ENCODE peak calls at places on chromosomes 11 and 22, in eight cellular contexts. One of them, this sample, is unnamed. For H3K36me3, the result is how much of the 10 kb centered on the place peaks cover.

GRCh38 chr22:42959472-42960145 is 55.3 kb downstream of the PACSIN2 start:
- DNase-seq in HCT116: no peak
- DNase-seq in testis: no peak
- DNase-seq in suprapubic skin: peak
- DNase-seq in adrenal gland: peak
- DNase-seq in esophagus muscularis mucosa: no peak
- DNase-seq in ovary: no peak
- DNase-seq in HepG2: peak
- DNase-seq in this sample: peak

GRCh38 chr22:36134167-36134566 is 26.4 kb downstream of the APOL3 start:
- DNase-seq in HCT116: no peak
- DNase-seq in testis: no peak
- DNase-seq in suprapubic skin: no peak
- DNase-seq in adrenal gland: no peak
- DNase-seq in esophagus muscularis mucosa: no peak
- DNase-seq in ovary: no peak
- DNase-seq in HepG2: no peak
- DNase-seq in this sample: no peak

GRCh38 chr11:87659807-87660206 is 515.4 kb downstream of the RAB38 start:
- DNase-seq in HCT116: no peak
- DNase-seq in testis: no peak
- DNase-seq in suprapubic skin: no peak
- DNase-seq in adrenal gland: no peak
- DNase-seq in esophagus muscularis mucosa: no peak
- DNase-seq in ovary: no peak
- DNase-seq in HepG2: no peak
- DNase-seq in this sample: no peak

GRCh38 chr22:23236026-23236425 is 55.7 kb downstream of the BCR start:
- DNase-seq in HCT116: no peak
- DNase-seq in testis: no peak
- DNase-seq in suprapubic skin: no peak
- DNase-seq in adrenal gland: no peak
- DNase-seq in esophagus muscularis mucosa: no peak
- DNase-seq in ovary: no peak
- DNase-seq in HepG2: no peak
- DNase-seq in this sample: no peak

GRCh38 chr11:128735935-128736610 is 42.2 kb downstream of the FLI1 start:
- DNase-seq in HCT116: no peak
- DNase-seq in testis: no peak
- DNase-seq in suprapubic skin: no peak
- DNase-seq in adrenal gland: no peak
- DNase-seq in esophagus muscularis mucosa: no peak
- DNase-seq in ovary: no peak
- DNase-seq in HepG2: no peak
- DNase-seq in this sample: no peak

GRCh38 chr22:41003041-41003440 is 51.9 kb downstream of the RBX1 start:
- DNase-seq in HCT116: no peak
- DNase-seq in testis: no peak
- DNase-seq in suprapubic skin: no peak
- DNase-seq in adrenal gland: no peak
- DNase-seq in esophagus muscularis mucosa: no peak
- DNase-seq in ovary: no peak
- DNase-seq in HepG2: peak
- DNase-seq in this sample: peak

GRCh38 chr22:45671051-45671782 is 417 bp upstream of the ATXN10 start:
- DNase-seq in HCT116: no peak
- DNase-seq in testis: peak
- DNase-seq in suprapubic skin: peak
- DNase-seq in adrenal gland: no peak
- DNase-seq in esophagus muscularis mucosa: no peak
- DNase-seq in ovary: peak
- DNase-seq in HepG2: no peak
- DNase-seq in this sample: no peak

GRCh38 chr11:66497206-66497605 is 13.2 kb upstream of the BBS1 start:
- DNase-seq in HCT116: no peak
- DNase-seq in testis: no peak
- DNase-seq in suprapubic skin: no peak
- DNase-seq in adrenal gland: no peak
- DNase-seq in esophagus muscularis mucosa: no peak
- DNase-seq in ovary: no peak
- DNase-seq in HepG2: no peak
- DNase-seq in this sample: no peak

GRCh38 chr22:20728523-20729190 is 45.3 kb upstream of the SERPIND1 start:
- DNase-seq in HCT116: no peak
- DNase-seq in testis: no peak
- DNase-seq in suprapubic skin: no peak
- DNase-seq in adrenal gland: no peak
- DNase-seq in esophagus muscularis mucosa: no peak
- DNase-seq in ovary: no peak
- DNase-seq in HepG2: no peak
- DNase-seq in this sample: no peak

GRCh38 chr11:44334356-44335004 is 24.5 kb upstream of the ALX4 start:
- DNase-seq in HCT116: no peak
- DNase-seq in testis: no peak
- DNase-seq in suprapubic skin: no peak
- DNase-seq in adrenal gland: no peak
- DNase-seq in esophagus muscularis mucosa: no peak
- DNase-seq in ovary: no peak
- DNase-seq in HepG2: no peak
- DNase-seq in this sample: no peak

GRCh38 chr11:68312117-68312779 is at the start of gene LRP5:
- DNase-seq in HCT116: no peak
- DNase-seq in testis: no peak
- DNase-seq in suprapubic skin: no peak
- DNase-seq in adrenal gland: no peak
- DNase-seq in esophagus muscularis mucosa: no peak
- DNase-seq in ovary: peak
- DNase-seq in HepG2: no peak
- DNase-seq in this sample: no peak

GRCh38 chr22:27670701-27671412 is 130.7 kb downstream of the MN1 start:
- DNase-seq in HCT116: peak
- DNase-seq in testis: peak
- DNase-seq in suprapubic skin: no peak
- DNase-seq in adrenal gland: peak
- DNase-seq in esophagus muscularis mucosa: no peak
- DNase-seq in ovary: no peak
- DNase-seq in HepG2: peak
- DNase-seq in this sample: peak

GRCh38 chr11:99171330-99171729 is 150.6 kb downstream of the CNTN5 start:
- DNase-seq in HCT116: no peak
- DNase-seq in testis: no peak
- DNase-seq in suprapubic skin: no peak
- DNase-seq in adrenal gland: no peak
- DNase-seq in esophagus muscularis mucosa: no peak
- DNase-seq in ovary: no peak
- DNase-seq in HepG2: no peak
- DNase-seq in this sample: no peak

GRCh38 chr11:132114185-132114584 is 743.8 kb downstream of the NTM start:
- DNase-seq in HCT116: no peak
- DNase-seq in testis: peak
- DNase-seq in suprapubic skin: no peak
- DNase-seq in adrenal gland: peak
- DNase-seq in esophagus muscularis mucosa: no peak
- DNase-seq in ovary: no peak
- DNase-seq in HepG2: no peak
- DNase-seq in this sample: no peak

GRCh38 chr22:19096555-19096954 is 25.7 kb downstream of the DGCR2 start:
- DNase-seq in HCT116: no peak
- DNase-seq in testis: no peak
- DNase-seq in suprapubic skin: no peak
- DNase-seq in adrenal gland: no peak
- DNase-seq in esophagus muscularis mucosa: no peak
- DNase-seq in ovary: no peak
- DNase-seq in HepG2: no peak
- DNase-seq in this sample: no peak

GRCh38 chr11:78078218-78079167 is 1.2 kb downstream of the NDUFC2 start:
- DNase-seq in HCT116: no peak
- DNase-seq in testis: no peak
- DNase-seq in suprapubic skin: no peak
- DNase-seq in adrenal gland: no peak
- DNase-seq in esophagus muscularis mucosa: no peak
- DNase-seq in ovary: no peak
- DNase-seq in HepG2: no peak
- DNase-seq in this sample: no peak

GRCh38 chr11:19558189-19558986 is 154.2 kb upstream of the NAV2 start:
- DNase-seq in HCT116: no peak
- DNase-seq in testis: no peak
- DNase-seq in suprapubic skin: no peak
- DNase-seq in adrenal gland: no peak
- DNase-seq in esophagus muscularis mucosa: no peak
- DNase-seq in ovary: no peak
- DNase-seq in HepG2: no peak
- DNase-seq in this sample: no peak

DNA sequence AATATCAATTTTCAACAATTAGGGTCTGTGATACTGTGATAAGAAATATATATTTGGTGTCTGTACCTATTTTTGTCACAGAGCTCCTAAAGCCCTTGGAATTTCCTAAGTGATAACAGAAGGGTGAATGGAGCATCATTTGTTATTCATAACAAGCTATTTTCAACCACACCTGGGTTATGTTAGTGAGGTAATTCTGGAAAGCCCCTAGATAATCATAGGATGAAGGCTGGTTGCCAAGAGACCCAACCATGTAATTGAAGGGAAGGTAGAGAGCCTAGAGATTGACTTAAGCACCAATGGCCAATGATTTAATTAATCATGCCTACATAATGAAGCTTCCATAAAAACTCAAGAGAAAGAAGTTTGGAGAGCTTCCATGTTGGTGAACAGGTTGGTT is 109.4 kb downstream of the KIF18A start:
- DNase-seq in HCT116: no peak
- DNase-seq in testis: no peak
- DNase-seq in suprapubic skin: no peak
- DNase-seq in adrenal gland: no peak
- DNase-seq in esophagus muscularis mucosa: no peak
- DNase-seq in ovary: no peak
- DNase-seq in HepG2: no peak
- DNase-seq in this sample: no peak
- H3K4me3 ChIP-seq in HCT116: no peak
- H3K4me3 ChIP-seq in testis: no peak
- H3K4me3 ChIP-seq in suprapubic skin: no peak
- H3K4me3 ChIP-seq in adrenal gland: no peak
- H3K4me3 ChIP-seq in esophagus muscularis mucosa: no peak
- H3K4me3 ChIP-seq in ovary: no peak
- H3K4me3 ChIP-seq in HepG2: no peak
- H3K4me3 ChIP-seq in this sample: no peak

DNA sequence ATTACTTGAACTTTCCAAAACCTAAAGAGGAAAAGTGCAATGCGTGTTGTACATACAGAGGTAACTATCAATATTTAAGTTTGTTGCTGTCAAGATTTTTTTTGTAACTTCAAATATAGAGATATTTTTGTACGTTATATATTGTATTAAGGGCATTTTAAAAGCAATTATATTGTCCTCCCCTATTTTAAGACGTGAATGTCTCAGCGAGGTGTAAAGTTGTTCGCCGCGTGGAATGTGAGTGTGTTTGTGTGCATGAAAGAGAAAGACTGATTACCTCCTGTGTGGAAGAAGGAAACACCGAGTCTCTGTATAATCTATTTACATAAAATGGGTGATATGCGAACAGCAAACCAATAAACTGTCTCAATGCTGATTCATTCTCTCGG is 2.1 kb downstream of the ADM start:
- DNase-seq in HCT116: no peak
- DNase-seq in testis: no peak
- DNase-seq in suprapubic skin: no peak
- DNase-seq in adrenal gland: no peak
- DNase-seq in esophagus muscularis mucosa: no peak
- DNase-seq in ovary: no peak
- DNase-seq in HepG2: peak
- DNase-seq in this sample: no peak
- TF ChIP-seq POLR2A in HCT116: no peak
- TF ChIP-seq POLR2A in testis: no peak
- TF ChIP-seq POLR2A in suprapubic skin: no peak
- TF ChIP-seq POLR2A in adrenal gland: no peak
- TF ChIP-seq POLR2A in esophagus muscularis mucosa: no peak
- TF ChIP-seq POLR2A in ovary: no peak
- TF ChIP-seq POLR2A in HepG2: no peak
- TF ChIP-seq POLR2A in this sample: no peak

DNA sequence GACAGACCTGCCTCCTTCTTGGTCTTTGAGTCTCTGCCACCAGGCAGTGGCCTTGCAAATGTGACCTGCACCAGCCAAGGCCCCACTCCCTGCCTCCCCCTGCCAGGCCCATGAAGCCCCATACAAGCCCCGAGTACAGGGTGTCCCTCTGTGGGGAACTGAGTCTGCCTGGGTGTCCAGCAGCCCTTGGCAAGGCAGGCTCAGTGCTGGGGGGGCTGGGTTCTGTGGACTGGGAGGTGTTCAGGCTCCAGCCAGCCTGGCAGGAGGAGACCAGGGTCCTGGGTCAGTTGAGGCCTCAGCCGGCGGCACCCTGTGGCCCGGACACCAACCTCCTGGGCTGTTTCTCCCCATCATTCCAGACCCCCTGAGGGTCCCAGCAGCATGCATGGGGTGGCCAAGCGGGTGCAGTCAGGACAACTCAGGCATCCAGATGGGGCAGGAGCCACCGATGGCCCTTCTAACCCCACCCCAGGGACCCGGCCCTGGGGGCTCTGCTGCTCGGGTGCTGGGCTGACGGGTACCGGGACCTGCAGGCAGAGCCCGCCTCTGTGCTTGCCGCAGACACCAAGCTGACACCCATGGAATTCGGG is 5.7 kb downstream of the MUC5AC start:
- DNase-seq in HCT116: no peak
- DNase-seq in testis: no peak
- DNase-seq in suprapubic skin: peak
- DNase-seq in adrenal gland: no peak
- DNase-seq in esophagus muscularis mucosa: no peak
- DNase-seq in ovary: peak
- DNase-seq in HepG2: no peak
- DNase-seq in this sample: no peak
- H3K36me3 ChIP-seq in HCT116: under half
- H3K36me3 ChIP-seq in testis: under half
- H3K36me3 ChIP-seq in suprapubic skin: under half
- H3K36me3 ChIP-seq in adrenal gland: under half
- H3K36me3 ChIP-seq in esophagus muscularis mucosa: under half
- H3K36me3 ChIP-seq in ovary: under half
- H3K36me3 ChIP-seq in HepG2: under half
- H3K36me3 ChIP-seq in this sample: under half

DNA sequence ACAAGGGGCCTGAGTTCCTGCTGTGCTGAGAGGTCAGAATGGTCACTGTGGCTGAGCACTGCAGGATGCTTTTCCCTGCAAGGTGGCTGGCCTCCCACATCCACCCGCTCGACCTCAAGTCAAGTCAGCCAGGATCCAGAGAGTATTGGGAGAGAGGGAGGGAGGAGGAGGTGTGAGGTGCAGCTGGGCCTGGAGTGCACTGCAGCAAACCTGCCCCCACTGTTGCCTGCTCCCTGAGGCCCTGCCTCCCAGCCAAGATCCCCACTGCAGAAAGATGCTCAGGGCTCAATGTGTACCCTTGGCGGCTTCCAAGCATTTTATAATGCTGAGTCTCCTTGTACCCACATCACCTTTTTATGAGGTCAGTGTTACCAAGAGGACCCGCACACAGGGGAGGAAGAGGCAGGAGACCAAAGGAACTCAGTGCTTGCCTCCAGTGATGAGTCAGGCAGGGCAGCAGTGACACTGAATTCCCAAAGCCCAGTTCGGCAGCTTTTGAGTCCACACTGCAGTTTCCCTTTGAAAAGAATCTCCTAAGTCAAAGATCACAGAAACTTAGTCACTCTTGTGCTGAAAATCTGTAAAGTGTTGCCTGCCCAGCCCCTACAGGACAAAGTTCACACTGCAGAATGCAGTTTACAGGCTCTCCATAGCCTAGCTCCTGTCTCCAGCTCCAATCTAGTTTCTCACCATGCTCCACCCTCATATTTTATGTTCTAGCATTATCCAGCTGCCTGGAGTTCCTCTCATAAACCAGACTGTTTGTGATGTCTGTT is 3.1 kb downstream of the ENDOD1 start:
- DNase-seq in HCT116: no peak
- DNase-seq in testis: no peak
- DNase-seq in suprapubic skin: no peak
- DNase-seq in adrenal gland: peak
- DNase-seq in esophagus muscularis mucosa: no peak
- DNase-seq in ovary: no peak
- DNase-seq in HepG2: peak
- DNase-seq in this sample: no peak
- H3K4me3 ChIP-seq in HCT116: no peak
- H3K4me3 ChIP-seq in testis: no peak
- H3K4me3 ChIP-seq in suprapubic skin: no peak
- H3K4me3 ChIP-seq in adrenal gland: no peak
- H3K4me3 ChIP-seq in esophagus muscularis mucosa: no peak
- H3K4me3 ChIP-seq in ovary: no peak
- H3K4me3 ChIP-seq in HepG2: no peak
- H3K4me3 ChIP-seq in this sample: no peak